ENCODE peak calls at places on chromosomes 11 and 22, in five cellular contexts. A is GM12891, N is adrenal gland, G is lower leg skin, U is body of pancreas. D is an unnamed sample.

GRCh38 chr11:77163271-77163670 is 35.2 kb downstream of the MYO7A start:
- DNase-seq in A (no peak), N (no peak), G (no peak), U (no peak), D (no peak)

GRCh38 chr11:131217313-131218297 is 152.8 kb upstream of the NTM start:
- DNase-seq in A (no peak), N (no peak), G (no peak), U (no peak), D (no peak)

GRCh38 chr22:25492950-25493790 is 71.3 kb upstream of the GRK3 start:
- DNase-seq in A (no peak), N (no peak), G (no peak), U (peak), D (no peak)

GRCh38 chr11:59273008-59273841 is 60.5 kb upstream of the MPEG1 start:
- DNase-seq in A (no peak), N (no peak), G (no peak), U (no peak), D (no peak)

GRCh38 chr11:133835258-133836075 is 9.8 kb downstream of the SPATA19 start:
- DNase-seq in A (peak), N (peak), G (peak), U (peak), D (peak)

GRCh38 chr11:109267293-109268095 is 154.5 kb upstream of the C11orf87 start:
- DNase-seq in A (no peak), N (no peak), G (no peak), U (no peak), D (no peak)

GRCh38 chr11:69603163-69603836 is 37.7 kb upstream of the CCND1 start:
- DNase-seq in A (no peak), N (no peak), G (no peak), U (no peak), D (no peak)

GRCh38 chr11:47979378-47980092 is 824 bp upstream of the PTPRJ start:
- DNase-seq in A (no peak), N (no peak), G (no peak), U (no peak), D (peak)

GRCh38 chr11:16382638-16383380 is 26.5 kb upstream of the SOX6 start:
- DNase-seq in A (no peak), N (no peak), G (no peak), U (no peak), D (peak)

GRCh38 chr11:134131628-134132244 is 62.9 kb downstream of the JAM3 start:
- DNase-seq in A (no peak), N (no peak), G (no peak), U (no peak), D (no peak)

GRCh38 chr11:33542921-33543320 is 157.7 kb downstream of the C11orf91 start:
- DNase-seq in A (peak), N (peak), G (no peak), U (peak), D (peak)

GRCh38 chr11:74932797-74933196 is 16.1 kb downstream of the XRRA1 start:
- DNase-seq in A (no peak), N (no peak), G (no peak), U (no peak), D (no peak)

GRCh38 chr22:37843746-37844089 is 416 bp downstream of the ANKRD54 start:
- DNase-seq in A (peak), N (peak), G (no peak), U (no peak), D (peak)

GRCh38 chr11:122045181-122045586 is 70.8 kb downstream of the BLID start:
- DNase-seq in A (no peak), N (no peak), G (no peak), U (no peak), D (no peak)

GRCh38 chr11:15525582-15525981 is 410.9 kb downstream of the INSC start:
- DNase-seq in A (no peak), N (no peak), G (no peak), U (peak), D (peak)

GRCh38 chr11:78465169-78465942 is 47.7 kb upstream of the GAB2 start:
- DNase-seq in A (peak), N (no peak), G (no peak), U (no peak), D (no peak)

GRCh38 chr22:28231423-28231822 is 312.4 kb upstream of the PITPNB start:
- DNase-seq in A (no peak), N (no peak), G (no peak), U (no peak), D (no peak)

GRCh38 chr11:60872952-60873524 is 5.7 kb downstream of the ZP1 start:
- DNase-seq in A (no peak), N (peak), G (peak), U (no peak), D (no peak)
- TF ChIP-seq POLR2A in A (no peak), N (no peak), G (no peak), U (no peak), D (no peak)

GRCh38 chr11:126336065-126336464 is 19.4 kb upstream of the ST3GAL4 start:
- DNase-seq in A (no peak), N (no peak), G (no peak), U (no peak), D (no peak)
- TF ChIP-seq POLR2A in A (no peak), N (no peak), G (no peak), U (no peak), D (no peak)

DNA sequence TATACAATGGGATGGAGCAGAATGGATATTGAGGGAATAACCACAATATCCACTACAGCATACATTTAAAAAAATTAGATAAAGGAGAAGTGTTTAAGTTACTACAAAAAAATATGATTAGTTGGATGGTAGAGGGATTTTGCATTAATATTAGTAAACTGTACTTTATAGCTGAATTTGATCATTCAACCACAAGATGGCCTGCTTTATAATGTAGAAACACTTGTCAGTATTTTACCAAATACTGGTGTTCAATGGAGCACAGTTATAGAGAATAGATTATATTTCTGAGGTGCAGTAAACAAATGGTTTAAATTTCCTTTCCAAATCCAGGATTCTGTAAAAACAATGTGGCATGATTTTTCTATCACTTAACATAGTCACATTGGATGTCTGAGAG is 818.8 kb upstream of the CHORDC1 start:
- DNase-seq in A (no peak), N (no peak), G (no peak), U (no peak), D (no peak)
- TF ChIP-seq POLR2A in A (no peak), N (no peak), G (no peak), U (no peak), D (no peak)

GRCh38 chr11:118892515-118892914 is 8.8 kb downstream of the CXCR5 start:
- DNase-seq in A (no peak), N (no peak), G (no peak), U (peak), D (no peak)
- TF ChIP-seq POLR2A in A (no peak), N (no peak), G (no peak), U (no peak), D (no peak)